ENCODE peak calls at places on chromosomes 11 and 22, in four cellular contexts. S is K562, M is SK-N-SH, N is H1. W is an unnamed sample. For H4K20me1, the result is how much of the 10 kb centered on the place peaks cover.

GRCh38 chr11:133961890-133962289 is 5.1 kb upstream of the IGSF9B start:
- DNase-seq in M (no peak), S (no peak), N (no peak), W (no peak)

GRCh38 chr11:95923730-95924413 is at the start of gene MTMR2:
- DNase-seq in N (peak), M (peak), S (peak), W (peak)

GRCh38 chr11:118705111-118705741 is 25.8 kb upstream of the TREH start:
- DNase-seq in S (no peak), M (no peak), N (no peak), W (no peak)

GRCh38 chr11:15309296-15309695 is 194.6 kb downstream of the INSC start:
- DNase-seq in S (no peak), M (no peak), N (no peak), W (no peak)

GRCh38 chr22:35411112-35411511 is 11.2 kb downstream of the MCM5 start:
- DNase-seq in N (no peak), S (no peak), M (no peak), W (no peak)

GRCh38 chr22:39352301-39352867 is 2.6 kb downstream of the SYNGR1 start:
- DNase-seq in M (no peak), N (no peak), S (no peak), W (no peak)

GRCh38 chr11:122189259-122189658 is 73.2 kb upstream of the BLID start:
- DNase-seq in S (no peak), N (no peak), M (no peak), W (no peak)

GRCh38 chr22:35630387-35630793 is 13.3 kb upstream of the MB start:
- DNase-seq in M (no peak), N (no peak), S (no peak), W (no peak)

GRCh38 chr11:63940786-63941185 is 2.0 kb downstream of the NAA40 start:
- DNase-seq in N (no peak), S (no peak), M (no peak), W (no peak)

GRCh38 chr22:31327786-31328544 is 18.2 kb downstream of the PATZ1 start:
- DNase-seq in M (no peak), S (no peak), N (no peak), W (no peak)

GRCh38 chr22:39349506-39349966 is 255 bp upstream of the SYNGR1 start:
- DNase-seq in N (no peak), S (peak), M (peak), W (no peak)

GRCh38 chr11:77127969-77128691 is at the start of gene MYO7A:
- DNase-seq in S (peak), N (no peak), M (peak), W (peak)

GRCh38 chr11:72203163-72203562 is 11.2 kb downstream of the FOLR1 start:
- DNase-seq in S (no peak), M (no peak), N (no peak), W (no peak)

GRCh38 chr11:61700221-61700620 is 20.0 kb downstream of the DAGLA start:
- DNase-seq in N (no peak), M (no peak), S (peak), W (peak)

GRCh38 chr11:121807051-121807450 is 309.0 kb downstream of the BLID start:
- DNase-seq in N (no peak), M (peak), S (no peak), W (no peak)

GRCh38 chr11:125394306-125394705 is 101.8 kb downstream of the FEZ1 start:
- DNase-seq in N (no peak), S (no peak), M (no peak), W (no peak)

GRCh38 chr11:115765803-115766239 is 261.6 kb upstream of the CADM1 start:
- DNase-seq in S (no peak), M (no peak), N (no peak), W (no peak)

GRCh38 chr11:29324328-29324727 is 692.5 kb downstream of the KCNA4 start:
- DNase-seq in N (no peak), S (no peak), M (no peak), W (no peak)

GRCh38 chr11:47924184-47924671 is 56.1 kb upstream of the PTPRJ start:
- DNase-seq in N (no peak), M (no peak), S (no peak), W (peak)

GRCh38 chr11:1223346-1224108 is 661 bp downstream of the MUC5B start:
- DNase-seq in N (no peak), S (no peak), M (peak), W (no peak)

GRCh38 chr11:44171518-44171917 is 76.0 kb downstream of the EXT2 start:
- DNase-seq in M (peak), N (no peak), S (no peak), W (no peak)

GRCh38 chr11:18172686-18173085 is at the start of gene MRGPRX4:
- DNase-seq in S (no peak), M (no peak), N (no peak), W (peak)

GRCh38 chr11:104663190-104664140 is 234.8 kb downstream of the CASP12 start:
- DNase-seq in M (no peak), S (no peak), N (no peak), W (no peak)

GRCh38 chr11:85076535-85077330 is 550.4 kb downstream of the DLG2 start:
- DNase-seq in M (no peak), N (no peak), S (no peak), W (no peak)

GRCh38 chr22:44256085-44256484 is 56.7 kb downstream of the SHISAL1 start:
- DNase-seq in M (no peak), N (no peak), S (no peak), W (no peak)

GRCh38 chr11:110463153-110463552 is 33.4 kb downstream of the FDX1 start:
- DNase-seq in M (peak), S (peak), N (peak), W (no peak)

GRCh38 chr11:64754919-64755662 is 4.7 kb downstream of the PYGM start:
- DNase-seq in S (no peak), M (no peak), N (no peak), W (no peak)

GRCh38 chr11:61160487-61161189 is 588 bp downstream of the VPS37C start:
- DNase-seq in S (no peak), M (no peak), N (no peak), W (no peak)

GRCh38 chr11:46417711-46418110 is 26.1 kb upstream of the CHRM4 start:
- DNase-seq in N (no peak), M (no peak), S (no peak), W (no peak)

GRCh38 chr11:117620131-117620530 is 176.9 kb downstream of the DSCAML1 start:
- DNase-seq in N (no peak), S (no peak), M (no peak), W (no peak)

GRCh38 chr11:67286621-67287333 is 2.3 kb upstream of the ANKRD13D start:
- DNase-seq in N (no peak), M (no peak), S (no peak), W (no peak)

GRCh38 chr22:22836635-22837034 is 51.0 kb upstream of the IGLL5 start:
- DNase-seq in S (peak), N (no peak), M (no peak), W (no peak)

GRCh38 chr11:13278620-13279486 is 1.3 kb downstream of the BMAL1 start:
- DNase-seq in S (no peak), M (peak), N (no peak), W (no peak)

GRCh38 chr22:47032091-47032943 is 269.9 kb downstream of the TBC1D22A start:
- DNase-seq in N (no peak), M (no peak), S (no peak), W (no peak)

GRCh38 chr22:41417622-41418390 is 28.8 kb downstream of the TOB2 start:
- DNase-seq in M (no peak), N (no peak), S (no peak), W (no peak)

GRCh38 chr11:60242607-60243292 is at the start of gene MS4A4E:
- DNase-seq in M (no peak), S (peak), N (no peak), W (no peak)

GRCh38 chr11:127625402-127625801 is 624.8 kb upstream of the KIRREL3 start:
- DNase-seq in S (no peak), M (no peak), N (no peak), W (no peak)

GRCh38 chr22:46582281-46582811 is 37.8 kb upstream of the GRAMD4 start:
- DNase-seq in N (no peak), S (no peak), M (no peak), W (no peak)

GRCh38 chr11:12449961-12450715 is 72.8 kb downstream of the PARVA start:
- DNase-seq in N (no peak), M (no peak), S (no peak), W (no peak)

GRCh38 chr11:65401803-65402248 is 15.4 kb downstream of the FRMD8 start:
- DNase-seq in S (no peak), N (no peak), M (no peak), W (peak)

GRCh38 chr22:45469573-45470383 is 32.9 kb upstream of the FBLN1 start:
- DNase-seq in N (no peak), M (no peak), S (no peak), W (no peak)
- H3K4me3 ChIP-seq in N (no peak), M (no peak), S (no peak), W (no peak)

GRCh38 chr11:2390871-2391662 is 9.5 kb upstream of the TSSC4 start:
- DNase-seq in M (no peak), N (peak), S (peak), W (no peak)

GRCh38 chr11:2388431-2389024 is 11.4 kb downstream of the CD81 start:
- DNase-seq in N (no peak), M (no peak), S (no peak), W (no peak)

GRCh38 chr11:2387266-2387982 is 10.3 kb downstream of the CD81 start:
- DNase-seq in S (no peak), N (no peak), M (peak), W (no peak)

GRCh38 chr11:2390091-2390870 is 10.3 kb upstream of the TSSC4 start:
- DNase-seq in S (no peak), N (no peak), M (no peak), W (no peak)

DNA sequence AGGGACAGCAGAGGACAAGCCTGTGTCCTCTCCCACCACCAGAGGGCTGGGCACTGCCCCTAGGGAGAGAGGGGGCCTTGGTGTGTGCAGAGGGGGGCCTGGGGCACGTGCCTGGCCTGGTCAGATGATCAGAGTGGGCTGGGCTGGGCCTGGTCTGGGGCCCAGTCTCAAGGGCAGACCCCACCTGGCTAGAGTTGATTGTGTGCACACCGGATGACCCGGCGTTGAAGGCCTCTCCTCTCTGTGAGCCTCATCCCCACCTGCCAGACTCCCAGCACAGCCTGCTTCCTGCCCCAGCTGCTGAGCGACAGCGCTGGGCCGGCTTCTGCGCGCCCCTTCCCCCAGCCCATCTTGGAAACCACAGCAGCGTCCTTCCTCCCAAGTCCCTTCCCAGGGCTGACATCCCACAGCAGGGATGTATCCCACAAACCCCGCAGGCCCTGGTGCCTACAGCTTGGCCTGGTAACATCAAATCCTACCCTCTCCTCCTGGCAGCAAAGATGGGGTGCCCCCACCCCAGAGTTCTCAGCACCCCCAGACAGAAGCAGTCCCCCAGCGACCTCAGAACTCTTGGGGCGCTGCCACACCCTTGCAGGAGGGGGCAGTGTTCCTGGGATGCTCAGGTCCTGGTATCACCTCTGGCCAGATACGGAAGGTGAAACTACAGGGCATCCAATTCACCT is 11.1 kb upstream of the TSSC4 start:
- DNase-seq in S (no peak), N (no peak), M (no peak), W (no peak)
- H4K20me1 ChIP-seq in S (half or more), N (half or more), M (half or more), W (under half)

DNA sequence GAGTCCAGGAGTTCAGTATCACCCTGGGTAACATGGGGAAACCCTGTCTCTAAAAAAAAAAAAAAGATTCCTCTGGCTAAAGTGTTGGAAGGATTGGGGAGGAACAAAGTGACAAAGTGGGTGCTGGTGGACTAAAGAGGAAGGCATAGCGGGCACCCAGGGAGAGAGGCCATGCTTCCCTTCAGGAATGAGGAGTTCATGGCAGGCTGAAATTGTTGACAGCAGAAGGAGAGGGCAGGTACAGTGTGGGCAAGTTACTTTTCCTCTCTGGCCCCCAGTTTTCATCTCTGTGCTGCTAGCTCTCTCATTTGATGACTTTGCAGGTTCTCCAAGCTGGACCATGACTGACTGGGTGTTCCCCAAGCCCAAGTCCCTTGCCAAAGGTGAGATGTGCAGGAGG is 4.4 kb upstream of the SYT13 start:
- DNase-seq in M (no peak), N (no peak), S (no peak), W (no peak)
- TF ChIP-seq YY1 in M (no peak), N (no peak), S (no peak), W (no peak)

GRCh38 chr11:36010010-36010740 is 66.3 kb downstream of the LDLRAD3 start:
- DNase-seq in S (no peak), M (no peak), N (no peak), W (no peak)
- H3K4me3 ChIP-seq in S (no peak), M (no peak), N (no peak), W (no peak)